ENCODE peak calls at places on chromosomes 7 and 10, in four cellular contexts. One of them, this sample, is unnamed.

GRCh38 chr10:26612151-26612915 is 85.2 kb upstream of the PDSS1 start:
- DNase-seq in hepatocyte: no peak
- DNase-seq in iPS-NIHi11: no peak
- DNase-seq in skeletal muscle cell: no peak
- DNase-seq in this sample: no peak

GRCh38 chr10:6786579-6787031 is 206.5 kb upstream of the PRKCQ start:
- DNase-seq in hepatocyte: peak; percentile 53
- DNase-seq in iPS-NIHi11: no peak
- DNase-seq in skeletal muscle cell: no peak
- DNase-seq in this sample: no peak

GRCh38 chr10:129717816-129718547 is 246.1 kb downstream of the EBF3 start:
- DNase-seq in iPS-NIHi11: no peak
- DNase-seq in hepatocyte: no peak
- DNase-seq in skeletal muscle cell: no peak
- DNase-seq in this sample: no peak

GRCh38 chr10:48623607-48624132 is 18.8 kb upstream of the ARHGAP22 start:
- DNase-seq in hepatocyte: no peak
- DNase-seq in iPS-NIHi11: no peak
- DNase-seq in skeletal muscle cell: no peak
- DNase-seq in this sample: no peak

GRCh38 chr7:158016171-158017087 is 571.2 kb downstream of the PTPRN2 start:
- DNase-seq in iPS-NIHi11: no peak
- DNase-seq in skeletal muscle cell: no peak
- DNase-seq in hepatocyte: peak; percentile 30
- DNase-seq in this sample: peak; percentile 62

GRCh38 chr7:31493714-31494181 is 20.1 kb upstream of the ITPRID1 start:
- DNase-seq in iPS-NIHi11: peak; percentile 41
- DNase-seq in hepatocyte: peak; percentile 72
- DNase-seq in skeletal muscle cell: no peak
- DNase-seq in this sample: no peak

GRCh38 chr10:60224129-60224705 is 165.5 kb downstream of the ANK3 start:
- DNase-seq in hepatocyte: no peak
- DNase-seq in skeletal muscle cell: no peak
- DNase-seq in iPS-NIHi11: no peak
- DNase-seq in this sample: no peak

GRCh38 chr7:28630350-28630749 is 218.0 kb downstream of the CREB5 start:
- DNase-seq in iPS-NIHi11: no peak
- DNase-seq in hepatocyte: no peak
- DNase-seq in skeletal muscle cell: no peak
- DNase-seq in this sample: no peak

GRCh38 chr10:51700228-51700835 is 937 bp upstream of the CSTF2T start:
- DNase-seq in hepatocyte: peak; percentile 55
- DNase-seq in skeletal muscle cell: no peak
- DNase-seq in iPS-NIHi11: peak; percentile 14
- DNase-seq in this sample: peak; percentile 68

GRCh38 chr10:123997486-123998196 is 95.8 kb downstream of the CHST15 start:
- DNase-seq in hepatocyte: peak; percentile 51
- DNase-seq in skeletal muscle cell: peak; percentile 79
- DNase-seq in iPS-NIHi11: no peak
- DNase-seq in this sample: no peak

GRCh38 chr7:24284699-24285506 is 913 bp downstream of the NPY start:
- DNase-seq in skeletal muscle cell: no peak
- DNase-seq in hepatocyte: peak; percentile 11
- DNase-seq in iPS-NIHi11: peak; percentile 67
- DNase-seq in this sample: no peak

GRCh38 chr7:33589911-33590310 is 315.4 kb upstream of the BMPER start:
- DNase-seq in iPS-NIHi11: no peak
- DNase-seq in skeletal muscle cell: no peak
- DNase-seq in hepatocyte: no peak
- DNase-seq in this sample: no peak

GRCh38 chr7:155398944-155399343 is 59.0 kb upstream of the EN2 start:
- DNase-seq in skeletal muscle cell: no peak
- DNase-seq in hepatocyte: no peak
- DNase-seq in iPS-NIHi11: peak; percentile 58
- DNase-seq in this sample: no peak